ENCODE peak calls at places on chromosomes 4 and X, in five cellular contexts. One of them, this sample, is unnamed.

GRCh38 chr4:6044805-6045204 is 26.6 kb upstream of the C4orf50 start:
- DNase-seq in cerebellar nuclear complex: no peak
- DNase-seq in stimulated activated CD4-positive, alpha-beta T cell treated with anti-CD3 and anti-CD28 coated beads, Interleukin-1b, Interleukin-23, amount 100 ng/mL, for 48 hours: no peak
- DNase-seq in WTC11: peak
- DNase-seq in myocyte: no peak
- DNase-seq in this sample: no peak

GRCh38 chr4:1250921-1251772 is 2.2 kb upstream of the CTBP1 start:
- DNase-seq in WTC11: no peak
- DNase-seq in cerebellar nuclear complex: no peak
- DNase-seq in stimulated activated CD4-positive, alpha-beta T cell treated with anti-CD3 and anti-CD28 coated beads, Interleukin-1b, Interleukin-23, amount 100 ng/mL, for 48 hours: no peak
- DNase-seq in myocyte: no peak
- DNase-seq in this sample: no peak

GRCh38 chr4:70996014-70996353 is 2.5 kb downstream of the DCK start:
- DNase-seq in stimulated activated CD4-positive, alpha-beta T cell treated with anti-CD3 and anti-CD28 coated beads, Interleukin-1b, Interleukin-23, amount 100 ng/mL, for 48 hours: no peak
- DNase-seq in myocyte: no peak
- DNase-seq in WTC11: no peak
- DNase-seq in cerebellar nuclear complex: no peak
- DNase-seq in this sample: no peak

GRCh38 chr4:3283916-3284315 is 8.9 kb upstream of the RGS12 start:
- DNase-seq in WTC11: peak
- DNase-seq in cerebellar nuclear complex: peak
- DNase-seq in myocyte: peak
- DNase-seq in stimulated activated CD4-positive, alpha-beta T cell treated with anti-CD3 and anti-CD28 coated beads, Interleukin-1b, Interleukin-23, amount 100 ng/mL, for 48 hours: no peak
- DNase-seq in this sample: no peak

GRCh38 chrX:23953908-23954269 is 46.1 kb downstream of the CXorf58 start:
- DNase-seq in WTC11: no peak
- DNase-seq in myocyte: no peak
- DNase-seq in cerebellar nuclear complex: no peak
- DNase-seq in stimulated activated CD4-positive, alpha-beta T cell treated with anti-CD3 and anti-CD28 coated beads, Interleukin-1b, Interleukin-23, amount 100 ng/mL, for 48 hours: no peak
- DNase-seq in this sample: peak

GRCh38 chr4:141643557-141643956 is 7.2 kb downstream of the IL15 start:
- DNase-seq in myocyte: peak
- DNase-seq in stimulated activated CD4-positive, alpha-beta T cell treated with anti-CD3 and anti-CD28 coated beads, Interleukin-1b, Interleukin-23, amount 100 ng/mL, for 48 hours: no peak
- DNase-seq in WTC11: no peak
- DNase-seq in cerebellar nuclear complex: no peak
- DNase-seq in this sample: peak

GRCh38 chr4:113179996-113180395 is 130.5 kb downstream of the ANK2 start:
- DNase-seq in WTC11: no peak
- DNase-seq in stimulated activated CD4-positive, alpha-beta T cell treated with anti-CD3 and anti-CD28 coated beads, Interleukin-1b, Interleukin-23, amount 100 ng/mL, for 48 hours: no peak
- DNase-seq in cerebellar nuclear complex: no peak
- DNase-seq in myocyte: peak
- DNase-seq in this sample: no peak

GRCh38 chr4:26388671-26389070 is 67.9 kb downstream of the RBPJ start:
- DNase-seq in cerebellar nuclear complex: no peak
- DNase-seq in myocyte: no peak
- DNase-seq in WTC11: no peak
- DNase-seq in stimulated activated CD4-positive, alpha-beta T cell treated with anti-CD3 and anti-CD28 coated beads, Interleukin-1b, Interleukin-23, amount 100 ng/mL, for 48 hours: no peak
- DNase-seq in this sample: no peak

GRCh38 chrX:28022371-28022770 is 41.1 kb upstream of the DCAF8L1 start:
- DNase-seq in stimulated activated CD4-positive, alpha-beta T cell treated with anti-CD3 and anti-CD28 coated beads, Interleukin-1b, Interleukin-23, amount 100 ng/mL, for 48 hours: no peak
- DNase-seq in cerebellar nuclear complex: no peak
- DNase-seq in myocyte: no peak
- DNase-seq in WTC11: no peak
- DNase-seq in this sample: no peak

GRCh38 chrX:21374994-21375794 is 976 bp downstream of the CNKSR2 start:
- DNase-seq in cerebellar nuclear complex: no peak
- DNase-seq in myocyte: no peak
- DNase-seq in WTC11: peak
- DNase-seq in stimulated activated CD4-positive, alpha-beta T cell treated with anti-CD3 and anti-CD28 coated beads, Interleukin-1b, Interleukin-23, amount 100 ng/mL, for 48 hours: no peak
- DNase-seq in this sample: no peak

GRCh38 chr4:88353324-88353723 is 25.3 kb upstream of the HERC6 start:
- DNase-seq in stimulated activated CD4-positive, alpha-beta T cell treated with anti-CD3 and anti-CD28 coated beads, Interleukin-1b, Interleukin-23, amount 100 ng/mL, for 48 hours: no peak
- DNase-seq in WTC11: no peak
- DNase-seq in myocyte: no peak
- DNase-seq in cerebellar nuclear complex: no peak
- DNase-seq in this sample: no peak

GRCh38 chr4:57162499-57163019 is 52.4 kb upstream of the IGFBP7 start:
- DNase-seq in stimulated activated CD4-positive, alpha-beta T cell treated with anti-CD3 and anti-CD28 coated beads, Interleukin-1b, Interleukin-23, amount 100 ng/mL, for 48 hours: no peak
- DNase-seq in cerebellar nuclear complex: no peak
- DNase-seq in WTC11: no peak
- DNase-seq in myocyte: no peak
- DNase-seq in this sample: no peak

GRCh38 chrX:69138512-69138911 is 26.7 kb downstream of the PJA1 start:
- DNase-seq in stimulated activated CD4-positive, alpha-beta T cell treated with anti-CD3 and anti-CD28 coated beads, Interleukin-1b, Interleukin-23, amount 100 ng/mL, for 48 hours: no peak
- DNase-seq in WTC11: no peak
- DNase-seq in myocyte: no peak
- DNase-seq in cerebellar nuclear complex: no peak
- DNase-seq in this sample: no peak

GRCh38 chr4:8353912-8354453 is 84.4 kb downstream of the HTRA3 start:
- DNase-seq in cerebellar nuclear complex: no peak
- DNase-seq in myocyte: peak
- DNase-seq in WTC11: no peak
- DNase-seq in stimulated activated CD4-positive, alpha-beta T cell treated with anti-CD3 and anti-CD28 coated beads, Interleukin-1b, Interleukin-23, amount 100 ng/mL, for 48 hours: no peak
- DNase-seq in this sample: no peak

GRCh38 chrX:123846598-123847038 is 13.2 kb upstream of the XIAP start:
- DNase-seq in myocyte: no peak
- DNase-seq in WTC11: no peak
- DNase-seq in stimulated activated CD4-positive, alpha-beta T cell treated with anti-CD3 and anti-CD28 coated beads, Interleukin-1b, Interleukin-23, amount 100 ng/mL, for 48 hours: no peak
- DNase-seq in cerebellar nuclear complex: no peak
- DNase-seq in this sample: no peak

GRCh38 chr4:73433140-73433539 is 2.9 kb upstream of the AFP start:
- DNase-seq in myocyte: no peak
- DNase-seq in cerebellar nuclear complex: no peak
- DNase-seq in stimulated activated CD4-positive, alpha-beta T cell treated with anti-CD3 and anti-CD28 coated beads, Interleukin-1b, Interleukin-23, amount 100 ng/mL, for 48 hours: no peak
- DNase-seq in WTC11: no peak
- DNase-seq in this sample: no peak

GRCh38 chrX:129649268-129650182 is 5.2 kb downstream of the APLN start:
- DNase-seq in cerebellar nuclear complex: no peak
- DNase-seq in myocyte: no peak
- DNase-seq in WTC11: no peak
- DNase-seq in stimulated activated CD4-positive, alpha-beta T cell treated with anti-CD3 and anti-CD28 coated beads, Interleukin-1b, Interleukin-23, amount 100 ng/mL, for 48 hours: no peak
- DNase-seq in this sample: no peak

GRCh38 chr4:108484187-108484586 is 136.2 kb upstream of the RPL34 start:
- DNase-seq in WTC11: no peak
- DNase-seq in stimulated activated CD4-positive, alpha-beta T cell treated with anti-CD3 and anti-CD28 coated beads, Interleukin-1b, Interleukin-23, amount 100 ng/mL, for 48 hours: no peak
- DNase-seq in cerebellar nuclear complex: no peak
- DNase-seq in myocyte: no peak
- DNase-seq in this sample: peak

GRCh38 chr4:169485791-169486742 is 126.3 kb downstream of the NEK1 start:
- DNase-seq in stimulated activated CD4-positive, alpha-beta T cell treated with anti-CD3 and anti-CD28 coated beads, Interleukin-1b, Interleukin-23, amount 100 ng/mL, for 48 hours: peak
- DNase-seq in WTC11: no peak
- DNase-seq in myocyte: peak
- DNase-seq in cerebellar nuclear complex: no peak
- DNase-seq in this sample: peak

GRCh38 chr4:174665799-174666198 is 143.5 kb upstream of the HPGD start:
- DNase-seq in WTC11: no peak
- DNase-seq in myocyte: no peak
- DNase-seq in cerebellar nuclear complex: no peak
- DNase-seq in stimulated activated CD4-positive, alpha-beta T cell treated with anti-CD3 and anti-CD28 coated beads, Interleukin-1b, Interleukin-23, amount 100 ng/mL, for 48 hours: no peak
- DNase-seq in this sample: no peak

GRCh38 chrX:46704767-46705386 is 54.0 kb downstream of the SLC9A7 start:
- DNase-seq in myocyte: no peak
- DNase-seq in WTC11: no peak
- DNase-seq in stimulated activated CD4-positive, alpha-beta T cell treated with anti-CD3 and anti-CD28 coated beads, Interleukin-1b, Interleukin-23, amount 100 ng/mL, for 48 hours: peak
- DNase-seq in cerebellar nuclear complex: no peak
- DNase-seq in this sample: peak

GRCh38 chrX:15680401-15680800 is 15.8 kb upstream of the CLTRN start:
- DNase-seq in stimulated activated CD4-positive, alpha-beta T cell treated with anti-CD3 and anti-CD28 coated beads, Interleukin-1b, Interleukin-23, amount 100 ng/mL, for 48 hours: no peak
- DNase-seq in myocyte: peak
- DNase-seq in WTC11: no peak
- DNase-seq in cerebellar nuclear complex: no peak
- DNase-seq in this sample: peak

GRCh38 chrX:150362599-150363481 is at the start of gene MAMLD1:
- DNase-seq in myocyte: peak
- DNase-seq in WTC11: peak
- DNase-seq in stimulated activated CD4-positive, alpha-beta T cell treated with anti-CD3 and anti-CD28 coated beads, Interleukin-1b, Interleukin-23, amount 100 ng/mL, for 48 hours: peak
- DNase-seq in cerebellar nuclear complex: peak
- DNase-seq in this sample: peak

This sample was measured in GM12865.